ENCODE peak calls at places on chromosomes 11 and 22, in seven cellular contexts. A is hippocampal formation, L is NCI-H748 treated with DMSO at 0.1 percent for 48 hours, P is HFFc6, Z is progenitor cell of endocrine pancreas, N is tibial artery, G is cardiac fibroblast. Y is an unnamed sample.

GRCh38 chr11:70105755-70106571 is 27.8 kb downstream of the ANO1 start:
- DNase-seq in A (no peak), L (no peak), P (no peak), Z (no peak), N (no peak), G (no peak), Y (no peak)

GRCh38 chr22:36470162-36470993 is 11.1 kb downstream of the TXN2 start:
- DNase-seq in A (peak; percentile 80), L (peak; percentile 29), P (peak; percentile 88), Z (peak; percentile 69), N (peak; percentile 92), G (peak; percentile 92), Y (peak; percentile 74)

GRCh38 chr11:12285106-12285505 is 92.3 kb upstream of the PARVA start:
- DNase-seq in A (no peak), L (no peak), P (peak; percentile 96), Z (no peak), N (no peak), G (peak; percentile 96), Y (no peak)

GRCh38 chr11:34168642-34169051 is 63.2 kb downstream of the NAT10 start:
- DNase-seq in A (no peak), L (no peak), P (no peak), Z (no peak), N (no peak), G (no peak), Y (no peak)

GRCh38 chr11:62694455-62695167 is 5.3 kb upstream of the LRRN4CL start:
- DNase-seq in A (peak; percentile 71), L (peak; percentile 66), P (peak; percentile 75), Z (peak; percentile 47), N (peak; percentile 86), G (peak; percentile 91), Y (peak; percentile 70)

GRCh38 chr11:65695459-65696241 is 16.4 kb upstream of the KAT5 start:
- DNase-seq in A (peak; percentile 61), L (peak; percentile 97), P (no peak), Z (no peak), N (peak; percentile 32), G (peak; percentile 65), Y (no peak)

GRCh38 chr11:14537134-14537599 is 17.0 kb upstream of the PSMA1 start:
- DNase-seq in A (no peak), L (peak; percentile 36), P (peak; percentile 17), Z (no peak), N (no peak), G (peak; percentile 57), Y (peak; percentile 10)

GRCh38 chr11:78372114-78372768 is 45.4 kb downstream of the GAB2 start:
- DNase-seq in A (no peak), L (no peak), P (no peak), Z (no peak), N (no peak), G (no peak), Y (no peak)

GRCh38 chr11:84691830-84692229 is 935.3 kb downstream of the DLG2 start:
- DNase-seq in A (no peak), L (no peak), P (no peak), Z (no peak), N (no peak), G (no peak), Y (no peak)

GRCh38 chr11:66123902-66124301 is 53.8 kb downstream of the PACS1 start:
- DNase-seq in A (no peak), L (no peak), P (no peak), Z (no peak), N (no peak), G (no peak), Y (no peak)

GRCh38 chr11:2381494-2382128 is 4.5 kb downstream of the CD81 start:
- DNase-seq in A (no peak), L (no peak), P (no peak), Z (no peak), N (no peak), G (no peak), Y (no peak)

GRCh38 chr11:12110714-12111481 is 508 bp downstream of the MICAL2 start:
- DNase-seq in A (no peak), L (no peak), P (no peak), Z (no peak), N (peak; percentile 76), G (peak; percentile 36), Y (peak; percentile 30)

GRCh38 chr11:7609521-7609920 is 63.8 kb downstream of the CYB5R2 start:
- DNase-seq in A (no peak), L (no peak), P (no peak), Z (no peak), N (no peak), G (no peak), Y (no peak)

Y was measured in stimulated activated naive CD4-positive, alpha-beta T cell treated with Interleukin-2 at 50 U/mL for 16 hours.